ENCODE peak calls at places on chromosomes 2 and 18, in seven cellular contexts. One of them, this sample, is unnamed.

GRCh38 chr2:63643486-63643885 is 54.7 kb downstream of the MDH1 start:
- DNase-seq in astrocyte of the spinal cord: no peak
- DNase-seq in PC-9: no peak
- DNase-seq in fibroblast of lung: peak
- DNase-seq in right lobe of liver: no peak
- DNase-seq in PC-3: no peak
- DNase-seq in breast epithelium: no peak
- DNase-seq in this sample: no peak

GRCh38 chr18:54822872-54823845 is 5.1 kb upstream of the RAB27B start:
- DNase-seq in PC-3: peak
- DNase-seq in right lobe of liver: no peak
- DNase-seq in fibroblast of lung: peak
- DNase-seq in astrocyte of the spinal cord: peak
- DNase-seq in PC-9: peak
- DNase-seq in breast epithelium: no peak
- DNase-seq in this sample: peak

GRCh38 chr2:153068067-153068466 is 349.6 kb downstream of the ARL6IP6 start:
- DNase-seq in right lobe of liver: no peak
- DNase-seq in astrocyte of the spinal cord: no peak
- DNase-seq in PC-3: no peak
- DNase-seq in breast epithelium: no peak
- DNase-seq in fibroblast of lung: no peak
- DNase-seq in PC-9: no peak
- DNase-seq in this sample: no peak

GRCh38 chr2:152228215-152228614 is 52.7 kb upstream of the STAM2 start:
- DNase-seq in astrocyte of the spinal cord: no peak
- DNase-seq in PC-9: no peak
- DNase-seq in fibroblast of lung: peak
- DNase-seq in PC-3: no peak
- DNase-seq in right lobe of liver: no peak
- DNase-seq in breast epithelium: no peak
- DNase-seq in this sample: no peak

GRCh38 chr18:59954746-59955145 is 55.0 kb downstream of the PMAIP1 start:
- DNase-seq in right lobe of liver: no peak
- DNase-seq in astrocyte of the spinal cord: peak
- DNase-seq in fibroblast of lung: peak
- DNase-seq in PC-9: peak
- DNase-seq in breast epithelium: no peak
- DNase-seq in PC-3: peak
- DNase-seq in this sample: no peak

GRCh38 chr2:30899655-30900054 is 92.4 kb upstream of the CAPN13 start:
- DNase-seq in PC-3: no peak
- DNase-seq in PC-9: no peak
- DNase-seq in breast epithelium: no peak
- DNase-seq in fibroblast of lung: no peak
- DNase-seq in right lobe of liver: no peak
- DNase-seq in astrocyte of the spinal cord: no peak
- DNase-seq in this sample: no peak

GRCh38 chr18:48826271-48826670 is 124.5 kb downstream of the SMAD7 start:
- DNase-seq in fibroblast of lung: no peak
- DNase-seq in PC-3: no peak
- DNase-seq in astrocyte of the spinal cord: no peak
- DNase-seq in right lobe of liver: peak
- DNase-seq in breast epithelium: no peak
- DNase-seq in PC-9: no peak
- DNase-seq in this sample: no peak

GRCh38 chr2:105934467-105934866 is 189.8 kb downstream of the NCK2 start:
- DNase-seq in astrocyte of the spinal cord: no peak
- DNase-seq in PC-9: no peak
- DNase-seq in PC-3: no peak
- DNase-seq in breast epithelium: peak
- DNase-seq in right lobe of liver: no peak
- DNase-seq in fibroblast of lung: no peak
- DNase-seq in this sample: no peak

GRCh38 chr2:238908960-238909951 is 61.4 kb downstream of the TWIST2 start:
- DNase-seq in breast epithelium: no peak
- DNase-seq in PC-9: no peak
- DNase-seq in fibroblast of lung: peak
- DNase-seq in astrocyte of the spinal cord: peak
- DNase-seq in right lobe of liver: no peak
- DNase-seq in PC-3: no peak
- DNase-seq in this sample: no peak

GRCh38 chr18:62098960-62099359 is 87.9 kb downstream of the PIGN start:
- DNase-seq in astrocyte of the spinal cord: no peak
- DNase-seq in PC-3: no peak
- DNase-seq in PC-9: no peak
- DNase-seq in fibroblast of lung: no peak
- DNase-seq in right lobe of liver: no peak
- DNase-seq in breast epithelium: no peak
- DNase-seq in this sample: no peak

GRCh38 chr18:11859903-11860407 is 8.7 kb downstream of the CHMP1B start:
- DNase-seq in right lobe of liver: no peak
- DNase-seq in PC-3: peak
- DNase-seq in astrocyte of the spinal cord: peak
- DNase-seq in PC-9: peak
- DNase-seq in breast epithelium: no peak
- DNase-seq in fibroblast of lung: peak
- DNase-seq in this sample: no peak

GRCh38 chr2:62305421-62306176 is 109.7 kb downstream of the B3GNT2 start:
- DNase-seq in fibroblast of lung: no peak
- DNase-seq in right lobe of liver: no peak
- DNase-seq in PC-3: no peak
- DNase-seq in PC-9: peak
- DNase-seq in breast epithelium: no peak
- DNase-seq in astrocyte of the spinal cord: no peak
- DNase-seq in this sample: no peak

GRCh38 chr2:225472161-225472560 is 72.7 kb downstream of the NYAP2 start:
- DNase-seq in breast epithelium: no peak
- DNase-seq in astrocyte of the spinal cord: no peak
- DNase-seq in right lobe of liver: no peak
- DNase-seq in PC-9: no peak
- DNase-seq in fibroblast of lung: peak
- DNase-seq in PC-3: no peak
- DNase-seq in this sample: no peak

GRCh38 chr18:48405108-48405507 is 4.1 kb downstream of the ZBTB7C start:
- DNase-seq in PC-9: peak
- DNase-seq in right lobe of liver: no peak
- DNase-seq in astrocyte of the spinal cord: peak
- DNase-seq in breast epithelium: no peak
- DNase-seq in PC-3: peak
- DNase-seq in fibroblast of lung: peak
- DNase-seq in this sample: no peak

GRCh38 chr2:228848638-228849037 is 422.4 kb downstream of the PID1 start:
- DNase-seq in astrocyte of the spinal cord: peak
- DNase-seq in fibroblast of lung: no peak
- DNase-seq in PC-9: no peak
- DNase-seq in PC-3: no peak
- DNase-seq in right lobe of liver: no peak
- DNase-seq in breast epithelium: no peak
- DNase-seq in this sample: no peak

GRCh38 chr2:88671786-88672427 is 19.6 kb upstream of the RPIA start:
- DNase-seq in PC-3: peak
- DNase-seq in PC-9: peak
- DNase-seq in breast epithelium: no peak
- DNase-seq in astrocyte of the spinal cord: peak
- DNase-seq in right lobe of liver: no peak
- DNase-seq in fibroblast of lung: peak
- DNase-seq in this sample: peak

GRCh38 chr2:72270556-72271275 is 123.1 kb upstream of the CYP26B1 start:
- DNase-seq in PC-3: no peak
- DNase-seq in PC-9: no peak
- DNase-seq in fibroblast of lung: no peak
- DNase-seq in right lobe of liver: no peak
- DNase-seq in astrocyte of the spinal cord: no peak
- DNase-seq in breast epithelium: no peak
- DNase-seq in this sample: no peak

GRCh38 chr2:85511008-85511895 is 27.7 kb upstream of the MAT2A start:
- DNase-seq in fibroblast of lung: no peak
- DNase-seq in right lobe of liver: no peak
- DNase-seq in astrocyte of the spinal cord: peak
- DNase-seq in breast epithelium: no peak
- DNase-seq in PC-9: no peak
- DNase-seq in PC-3: peak
- DNase-seq in this sample: no peak

GRCh38 chr2:232447091-232447620 is 8.8 kb upstream of the ALPI start:
- DNase-seq in right lobe of liver: peak
- DNase-seq in PC-9: no peak
- DNase-seq in fibroblast of lung: no peak
- DNase-seq in breast epithelium: no peak
- DNase-seq in astrocyte of the spinal cord: no peak
- DNase-seq in PC-3: no peak
- DNase-seq in this sample: no peak

GRCh38 chr2:232447638-232448472 is 8.1 kb upstream of the ALPI start:
- DNase-seq in right lobe of liver: peak
- DNase-seq in breast epithelium: no peak
- DNase-seq in PC-3: no peak
- DNase-seq in astrocyte of the spinal cord: no peak
- DNase-seq in PC-9: no peak
- DNase-seq in fibroblast of lung: peak
- DNase-seq in this sample: no peak

GRCh38 chr2:232441147-232441651 is 14.8 kb upstream of the ALPI start:
- DNase-seq in astrocyte of the spinal cord: no peak
- DNase-seq in right lobe of liver: peak
- DNase-seq in PC-9: no peak
- DNase-seq in fibroblast of lung: no peak
- DNase-seq in breast epithelium: no peak
- DNase-seq in PC-3: no peak
- DNase-seq in this sample: no peak

GRCh38 chr2:232439758-232440135 is 16.2 kb upstream of the ALPI start:
- DNase-seq in breast epithelium: no peak
- DNase-seq in PC-9: no peak
- DNase-seq in right lobe of liver: no peak
- DNase-seq in PC-3: no peak
- DNase-seq in astrocyte of the spinal cord: no peak
- DNase-seq in fibroblast of lung: no peak
- DNase-seq in this sample: no peak

DNA sequence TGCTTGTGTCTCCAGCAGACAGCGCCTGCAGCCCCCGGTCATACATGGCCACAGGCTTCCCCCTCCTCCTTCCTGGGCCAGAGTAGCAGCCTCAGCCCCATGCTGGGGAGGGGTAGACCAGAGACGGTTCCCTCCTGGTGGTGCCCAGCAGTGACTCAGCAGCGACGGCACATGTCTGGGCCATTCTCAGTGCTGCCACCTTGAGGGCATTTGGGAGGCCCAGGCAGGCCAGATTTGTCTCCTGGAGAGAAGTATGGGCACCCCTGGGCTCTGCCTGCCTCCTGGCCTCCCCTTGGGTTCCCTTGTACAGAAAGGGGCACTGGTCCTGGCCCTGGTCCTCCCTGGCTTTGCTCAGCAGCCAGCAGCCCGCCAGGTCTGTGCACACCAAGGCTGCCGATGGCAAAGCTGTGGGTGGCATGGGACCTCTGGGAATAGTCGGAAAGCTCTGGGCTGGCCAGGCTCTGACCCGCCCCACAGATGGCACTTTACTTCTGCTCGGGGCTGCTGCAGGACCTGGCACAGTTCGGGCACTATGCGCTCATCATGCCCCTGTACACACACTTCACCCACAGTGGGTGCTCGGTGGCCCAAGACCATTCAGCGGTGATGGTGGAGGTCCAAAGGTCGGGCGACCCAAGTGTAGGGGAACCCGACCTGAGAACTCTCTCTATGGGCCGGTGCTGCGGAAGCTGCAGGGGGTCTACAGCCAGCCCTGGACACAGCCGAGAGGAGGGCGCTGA is 11.4 kb upstream of the ALPI start:
- DNase-seq in astrocyte of the spinal cord: peak
- DNase-seq in right lobe of liver: peak
- DNase-seq in PC-9: no peak
- DNase-seq in PC-3: peak
- DNase-seq in fibroblast of lung: peak
- DNase-seq in breast epithelium: no peak
- DNase-seq in this sample: peak
- TF ChIP-seq CTCF in astrocyte of the spinal cord: peak
- TF ChIP-seq CTCF in right lobe of liver: peak
- TF ChIP-seq CTCF in PC-9: peak
- TF ChIP-seq CTCF in PC-3: peak
- TF ChIP-seq CTCF in fibroblast of lung: peak
- TF ChIP-seq CTCF in breast epithelium: no peak
- TF ChIP-seq CTCF in this sample: peak

DNA sequence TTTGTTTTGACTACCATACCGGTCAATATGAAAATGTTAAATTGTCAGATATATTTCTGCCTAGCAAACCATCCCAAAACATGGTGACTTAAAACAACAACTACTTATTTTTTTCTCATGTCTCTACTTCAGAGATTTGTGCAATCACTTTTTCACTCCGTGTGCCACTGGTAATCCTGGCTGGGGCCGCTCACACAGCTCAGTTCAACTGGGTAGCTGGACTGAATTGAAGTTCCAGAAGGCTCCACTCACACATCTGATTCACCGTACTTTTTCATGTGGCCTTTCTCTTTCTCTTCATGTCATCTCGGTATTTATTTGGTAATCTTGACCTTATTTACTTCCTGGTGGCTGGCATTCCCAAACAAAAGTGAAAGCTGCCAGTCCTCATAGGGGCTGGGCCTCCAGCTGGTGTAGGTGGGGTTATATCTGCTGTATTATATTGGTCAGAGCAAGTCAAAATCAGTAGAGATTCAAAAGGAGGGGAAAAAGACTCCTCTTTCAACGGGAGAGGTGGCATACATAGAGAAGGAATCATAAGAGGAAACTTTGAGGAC is 513.9 kb upstream of the NXPH2 start:
- DNase-seq in astrocyte of the spinal cord: no peak
- DNase-seq in PC-3: peak
- DNase-seq in breast epithelium: no peak
- DNase-seq in right lobe of liver: no peak
- DNase-seq in PC-9: no peak
- DNase-seq in fibroblast of lung: no peak
- DNase-seq in this sample: no peak
- H3K4me3 ChIP-seq in astrocyte of the spinal cord: no peak
- H3K4me3 ChIP-seq in PC-3: no peak
- H3K4me3 ChIP-seq in breast epithelium: no peak
- H3K4me3 ChIP-seq in right lobe of liver: no peak
- H3K4me3 ChIP-seq in PC-9: no peak
- H3K4me3 ChIP-seq in fibroblast of lung: no peak
- H3K4me3 ChIP-seq in this sample: no peak

GRCh38 chr2:9657731-9658130 is 26.9 kb upstream of the YWHAQ start:
- DNase-seq in astrocyte of the spinal cord: no peak
- DNase-seq in right lobe of liver: no peak
- DNase-seq in PC-9: no peak
- DNase-seq in fibroblast of lung: no peak
- DNase-seq in PC-3: no peak
- DNase-seq in breast epithelium: no peak
- DNase-seq in this sample: no peak
- TF ChIP-seq CTCF in astrocyte of the spinal cord: no peak
- TF ChIP-seq CTCF in right lobe of liver: no peak
- TF ChIP-seq CTCF in PC-9: no peak
- TF ChIP-seq CTCF in fibroblast of lung: no peak
- TF ChIP-seq CTCF in PC-3: no peak
- TF ChIP-seq CTCF in breast epithelium: no peak
- TF ChIP-seq CTCF in this sample: no peak

DNA sequence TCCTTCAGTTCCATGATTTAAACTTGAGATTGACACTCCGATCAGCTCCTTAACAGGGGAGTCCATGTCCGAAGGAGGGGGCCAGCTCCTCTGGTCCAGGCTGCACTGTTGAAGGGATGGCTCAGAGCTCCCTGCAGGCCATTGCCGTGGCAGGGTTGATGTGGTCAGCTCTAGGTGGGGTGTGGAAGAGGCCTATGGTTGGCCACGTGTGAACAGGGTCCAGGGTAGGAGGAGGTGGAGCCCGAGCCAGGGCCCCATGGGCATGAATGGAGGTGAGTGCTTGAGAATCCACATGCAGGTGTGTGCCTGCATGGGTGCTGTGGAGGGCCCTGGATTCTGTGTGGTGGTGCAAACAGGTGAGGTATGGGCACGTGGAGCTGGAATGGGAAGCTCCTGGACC is 1.1 kb downstream of the SPEG start:
- DNase-seq in PC-9: no peak
- DNase-seq in astrocyte of the spinal cord: no peak
- DNase-seq in right lobe of liver: no peak
- DNase-seq in breast epithelium: no peak
- DNase-seq in fibroblast of lung: no peak
- DNase-seq in PC-3: no peak
- DNase-seq in this sample: no peak
- H3K4me3 ChIP-seq in PC-9: no peak
- H3K4me3 ChIP-seq in astrocyte of the spinal cord: no peak
- H3K4me3 ChIP-seq in right lobe of liver: no peak
- H3K4me3 ChIP-seq in breast epithelium: no peak
- H3K4me3 ChIP-seq in fibroblast of lung: no peak
- H3K4me3 ChIP-seq in PC-3: no peak
- H3K4me3 ChIP-seq in this sample: no peak

This sample was measured in astrocyte of the cerebellum.